ENCODE peak calls at places on chromosome 5, in six cellular contexts. V is endothelial cell; A is neuronal stem cell; N is NCI-H1694 treated with DMSO at 0.1 percent for 48 hours; F is CD8-positive, alpha-beta T cell; J is activated effector memory CD4-positive, alpha-beta T cell treated with Interleukin-2 at 50 U/mL for 16 hours. Z is an unnamed sample.

GRCh38 chr5:56640763-56641406 is 174.5 kb upstream of the MAP3K1 start:
- DNase-seq in V (no peak), A (no peak), N (no peak), F (no peak), J (no peak), Z (no peak)

GRCh38 chr5:89255845-89256463 is 373.0 kb upstream of the MEF2C start:
- DNase-seq in V (no peak), A (no peak), N (no peak), F (no peak), J (no peak), Z (no peak)

GRCh38 chr5:140574165-140574564 is 9.5 kb downstream of the SLC35A4 start:
- DNase-seq in V (no peak), A (no peak), N (no peak), F (no peak), J (no peak), Z (no peak)

GRCh38 chr5:115571441-115571878 is 26.9 kb upstream of the FEM1C start:
- DNase-seq in V (no peak), A (peak), N (no peak), F (no peak), J (no peak), Z (no peak)

GRCh38 chr5:132026516-132027008 is 15.1 kb upstream of the ACSL6 start:
- DNase-seq in V (no peak), A (no peak), N (no peak), F (no peak), J (no peak), Z (no peak)

GRCh38 chr5:150458819-150459557 is 9.4 kb upstream of the RPS14 start:
- DNase-seq in V (peak), A (peak), N (peak), F (peak), J (peak), Z (peak)

GRCh38 chr5:146103594-146103993 is 1.8 kb downstream of the PLAC8L1 start:
- DNase-seq in V (no peak), A (no peak), N (no peak), F (no peak), J (no peak), Z (no peak)

GRCh38 chr5:60077292-60077691 is 183.8 kb upstream of the PDE4D start:
- DNase-seq in V (no peak), A (no peak), N (no peak), F (no peak), J (no peak), Z (no peak)

GRCh38 chr5:10077721-10078551 is 171.8 kb downstream of the ATPSCKMT start:
- DNase-seq in V (no peak), A (no peak), N (no peak), F (no peak), J (no peak), Z (no peak)

GRCh38 chr5:143629871-143630658 is 181.9 kb upstream of the HMHB1 start:
- DNase-seq in V (no peak), A (no peak), N (no peak), F (no peak), J (no peak), Z (no peak)

Z was measured in progenitor cell of endocrine pancreas.